ENCODE peak calls at places on chromosomes 11 and 22, in ten cellular contexts. One of them, this sample, is unnamed.

GRCh38 chr22:45688606-45689080 is 17.0 kb downstream of the ATXN10 start:
- DNase-seq in mucosa of descending colon: no peak
- DNase-seq in activated T-cell treated with anti-CD3 and anti-CD28 coated beads for 48 hours: no peak
- DNase-seq in iris pigment epithelial cell: peak; percentile 96
- DNase-seq in activated T-helper 1 cell treated with Interleukin-2 at 50 U/mL for 16 hours: no peak
- DNase-seq in HTR-8/SVneo: peak; percentile 65
- DNase-seq in kidney tubule cell: peak; percentile 92
- DNase-seq in activated CD4-positive, alpha-beta T cell treated with anti-CD3 and anti-CD28 coated beads for 4 hours: no peak
- DNase-seq in AG09319: peak; percentile 52
- DNase-seq in nucleus accumbens: no peak
- DNase-seq in this sample: no peak

GRCh38 chr11:2516276-2517015 is 71.6 kb downstream of the KCNQ1 start:
- DNase-seq in mucosa of descending colon: peak; percentile 20
- DNase-seq in activated T-cell treated with anti-CD3 and anti-CD28 coated beads for 48 hours: no peak
- DNase-seq in iris pigment epithelial cell: no peak
- DNase-seq in activated T-helper 1 cell treated with Interleukin-2 at 50 U/mL for 16 hours: no peak
- DNase-seq in HTR-8/SVneo: no peak
- DNase-seq in kidney tubule cell: no peak
- DNase-seq in activated CD4-positive, alpha-beta T cell treated with anti-CD3 and anti-CD28 coated beads for 4 hours: no peak
- DNase-seq in AG09319: no peak
- DNase-seq in nucleus accumbens: no peak
- DNase-seq in this sample: no peak

GRCh38 chr22:21697021-21697771 is 31.4 kb downstream of the PPIL2 start:
- DNase-seq in mucosa of descending colon: no peak
- DNase-seq in activated T-cell treated with anti-CD3 and anti-CD28 coated beads for 48 hours: no peak
- DNase-seq in iris pigment epithelial cell: no peak
- DNase-seq in activated T-helper 1 cell treated with Interleukin-2 at 50 U/mL for 16 hours: no peak
- DNase-seq in HTR-8/SVneo: no peak
- DNase-seq in kidney tubule cell: no peak
- DNase-seq in activated CD4-positive, alpha-beta T cell treated with anti-CD3 and anti-CD28 coated beads for 4 hours: no peak
- DNase-seq in AG09319: no peak
- DNase-seq in nucleus accumbens: no peak
- DNase-seq in this sample: no peak

GRCh38 chr11:129739339-129739738 is 76.3 kb upstream of the TMEM45B start:
- DNase-seq in mucosa of descending colon: no peak
- DNase-seq in activated T-cell treated with anti-CD3 and anti-CD28 coated beads for 48 hours: no peak
- DNase-seq in iris pigment epithelial cell: no peak
- DNase-seq in activated T-helper 1 cell treated with Interleukin-2 at 50 U/mL for 16 hours: no peak
- DNase-seq in HTR-8/SVneo: no peak
- DNase-seq in kidney tubule cell: no peak
- DNase-seq in activated CD4-positive, alpha-beta T cell treated with anti-CD3 and anti-CD28 coated beads for 4 hours: no peak
- DNase-seq in AG09319: no peak
- DNase-seq in nucleus accumbens: no peak
- DNase-seq in this sample: no peak

GRCh38 chr11:74462009-74462408 is 5.3 kb downstream of the KCNE3 start:
- DNase-seq in mucosa of descending colon: peak; percentile 61
- DNase-seq in activated T-cell treated with anti-CD3 and anti-CD28 coated beads for 48 hours: no peak
- DNase-seq in iris pigment epithelial cell: peak; percentile 62
- DNase-seq in activated T-helper 1 cell treated with Interleukin-2 at 50 U/mL for 16 hours: no peak
- DNase-seq in HTR-8/SVneo: peak; percentile 35
- DNase-seq in kidney tubule cell: no peak
- DNase-seq in activated CD4-positive, alpha-beta T cell treated with anti-CD3 and anti-CD28 coated beads for 4 hours: no peak
- DNase-seq in AG09319: no peak
- DNase-seq in nucleus accumbens: no peak
- DNase-seq in this sample: no peak

GRCh38 chr22:45353816-45354215 is 44.1 kb downstream of the FAM118A start:
- DNase-seq in mucosa of descending colon: no peak
- DNase-seq in activated T-cell treated with anti-CD3 and anti-CD28 coated beads for 48 hours: no peak
- DNase-seq in iris pigment epithelial cell: no peak
- DNase-seq in activated T-helper 1 cell treated with Interleukin-2 at 50 U/mL for 16 hours: no peak
- DNase-seq in HTR-8/SVneo: no peak
- DNase-seq in kidney tubule cell: no peak
- DNase-seq in activated CD4-positive, alpha-beta T cell treated with anti-CD3 and anti-CD28 coated beads for 4 hours: no peak
- DNase-seq in AG09319: no peak
- DNase-seq in nucleus accumbens: no peak
- DNase-seq in this sample: no peak

GRCh38 chr22:50189184-50189848 is 3.6 kb downstream of the TRABD start:
- DNase-seq in mucosa of descending colon: peak; percentile 63
- DNase-seq in activated T-cell treated with anti-CD3 and anti-CD28 coated beads for 48 hours: no peak
- DNase-seq in iris pigment epithelial cell: no peak
- DNase-seq in activated T-helper 1 cell treated with Interleukin-2 at 50 U/mL for 16 hours: no peak
- DNase-seq in HTR-8/SVneo: no peak
- DNase-seq in kidney tubule cell: no peak
- DNase-seq in activated CD4-positive, alpha-beta T cell treated with anti-CD3 and anti-CD28 coated beads for 4 hours: no peak
- DNase-seq in AG09319: no peak
- DNase-seq in nucleus accumbens: no peak
- DNase-seq in this sample: no peak

GRCh38 chr11:131748146-131749050 is 378.0 kb downstream of the NTM start:
- DNase-seq in mucosa of descending colon: peak; percentile 43
- DNase-seq in activated T-cell treated with anti-CD3 and anti-CD28 coated beads for 48 hours: peak; percentile 17
- DNase-seq in iris pigment epithelial cell: peak; percentile 79
- DNase-seq in activated T-helper 1 cell treated with Interleukin-2 at 50 U/mL for 16 hours: no peak
- DNase-seq in HTR-8/SVneo: peak; percentile 24
- DNase-seq in kidney tubule cell: peak; percentile 65
- DNase-seq in activated CD4-positive, alpha-beta T cell treated with anti-CD3 and anti-CD28 coated beads for 4 hours: no peak
- DNase-seq in AG09319: peak; percentile 32
- DNase-seq in nucleus accumbens: no peak
- DNase-seq in this sample: no peak

GRCh38 chr22:23800297-23801237 is 13.8 kb downstream of the SMARCB1 start:
- DNase-seq in mucosa of descending colon: no peak
- DNase-seq in activated T-cell treated with anti-CD3 and anti-CD28 coated beads for 48 hours: no peak
- DNase-seq in iris pigment epithelial cell: no peak
- DNase-seq in activated T-helper 1 cell treated with Interleukin-2 at 50 U/mL for 16 hours: no peak
- DNase-seq in HTR-8/SVneo: no peak
- DNase-seq in kidney tubule cell: no peak
- DNase-seq in activated CD4-positive, alpha-beta T cell treated with anti-CD3 and anti-CD28 coated beads for 4 hours: no peak
- DNase-seq in AG09319: no peak
- DNase-seq in nucleus accumbens: no peak
- DNase-seq in this sample: no peak

GRCh38 chr11:35580397-35580781 is 37.9 kb upstream of the FJX1 start:
- DNase-seq in mucosa of descending colon: no peak
- DNase-seq in activated T-cell treated with anti-CD3 and anti-CD28 coated beads for 48 hours: no peak
- DNase-seq in iris pigment epithelial cell: no peak
- DNase-seq in activated T-helper 1 cell treated with Interleukin-2 at 50 U/mL for 16 hours: no peak
- DNase-seq in HTR-8/SVneo: no peak
- DNase-seq in kidney tubule cell: no peak
- DNase-seq in activated CD4-positive, alpha-beta T cell treated with anti-CD3 and anti-CD28 coated beads for 4 hours: no peak
- DNase-seq in AG09319: no peak
- DNase-seq in nucleus accumbens: no peak
- DNase-seq in this sample: no peak

GRCh38 chr22:19525116-19525660 is 978 bp upstream of the CLDN5 start:
- DNase-seq in mucosa of descending colon: no peak
- DNase-seq in activated T-cell treated with anti-CD3 and anti-CD28 coated beads for 48 hours: no peak
- DNase-seq in iris pigment epithelial cell: no peak
- DNase-seq in activated T-helper 1 cell treated with Interleukin-2 at 50 U/mL for 16 hours: no peak
- DNase-seq in HTR-8/SVneo: no peak
- DNase-seq in kidney tubule cell: no peak
- DNase-seq in activated CD4-positive, alpha-beta T cell treated with anti-CD3 and anti-CD28 coated beads for 4 hours: no peak
- DNase-seq in AG09319: no peak
- DNase-seq in nucleus accumbens: no peak
- DNase-seq in this sample: no peak

GRCh38 chr11:102436546-102436945 is 16.0 kb downstream of the TMEM123 start:
- DNase-seq in mucosa of descending colon: no peak
- DNase-seq in activated T-cell treated with anti-CD3 and anti-CD28 coated beads for 48 hours: no peak
- DNase-seq in iris pigment epithelial cell: peak; percentile 34
- DNase-seq in activated T-helper 1 cell treated with Interleukin-2 at 50 U/mL for 16 hours: no peak
- DNase-seq in HTR-8/SVneo: no peak
- DNase-seq in kidney tubule cell: no peak
- DNase-seq in activated CD4-positive, alpha-beta T cell treated with anti-CD3 and anti-CD28 coated beads for 4 hours: no peak
- DNase-seq in AG09319: peak; percentile 66
- DNase-seq in nucleus accumbens: no peak
- DNase-seq in this sample: no peak